ENCODE peak calls at places on chromosomes 4 and X, in nine cellular contexts. Z, O, M, P, F, A, B, W and T are unnamed samples.

GRCh38 chr4:7600247-7600646 is 165.5 kb upstream of the PSAPL1 start:
- DNase-seq in B (no peak), O (no peak), M (no peak), Z (no peak), F (no peak), W (no peak), P (no peak), A (no peak), T (no peak)

GRCh38 chrX:19646298-19646697 is 131.0 kb upstream of the MAP3K15 start:
- DNase-seq in B (no peak), M (no peak), A (no peak), P (no peak), F (no peak), Z (no peak), O (no peak), W (no peak), T (no peak)

GRCh38 chr4:106708604-106708876 is 327.6 kb downstream of the DKK2 start:
- DNase-seq in M (no peak), F (no peak), B (no peak), W (no peak), A (no peak), P (no peak), O (no peak), Z (no peak), T (no peak)

GRCh38 chrX:107674480-107675364 is 46.4 kb downstream of the PRPS1 start:
- DNase-seq in P (peak; percentile 28), O (peak; percentile 60), A (peak; percentile 71), Z (peak; percentile 69), B (no peak), F (peak; percentile 85), M (peak; percentile 69), W (no peak), T (no peak)

GRCh38 chr4:162952232-162952631 is 214.5 kb downstream of the NAF1 start:
- DNase-seq in B (peak; percentile 75), W (no peak), O (no peak), M (no peak), A (no peak), P (no peak), Z (no peak), F (no peak), T (no peak)

GRCh38 chr4:40241026-40241425 is 44.2 kb downstream of the RHOH start:
- DNase-seq in W (no peak), A (no peak), M (no peak), O (no peak), B (no peak), F (no peak), P (no peak), Z (no peak), T (no peak)

GRCh38 chr4:1496116-1496642 is 89.9 kb upstream of the NKX1-1 start:
- DNase-seq in M (no peak), B (no peak), P (no peak), W (no peak), F (no peak), O (no peak), Z (no peak), A (no peak), T (no peak)

GRCh38 chrX:627510-627964 is 3.1 kb upstream of the SHOX start:
- DNase-seq in P (no peak), B (no peak), F (peak; percentile 34), M (no peak), Z (no peak), O (no peak), W (no peak), A (no peak), T (no peak)

GRCh38 chr4:4394644-4395043 is 7.7 kb downstream of the NSG1 start:
- DNase-seq in M (no peak), O (no peak), P (no peak), F (no peak), W (peak; percentile 51), Z (no peak), A (no peak), B (no peak), T (no peak)

GRCh38 chr4:71404049-71404448 is 65.2 kb downstream of the SLC4A4 start:
- DNase-seq in F (no peak), A (no peak), W (peak; percentile 45), Z (no peak), P (no peak), B (no peak), O (no peak), M (no peak), T (no peak)

GRCh38 chr4:14679906-14680305 is 322.4 kb upstream of the CPEB2 start:
- DNase-seq in Z (no peak), F (no peak), B (no peak), W (no peak), O (no peak), P (no peak), A (no peak), M (no peak), T (no peak)

GRCh38 chr4:38672247-38673071 is 8.5 kb downstream of the KLF3 start:
- DNase-seq in B (no peak), M (no peak), P (no peak), Z (no peak), A (no peak), W (no peak), O (no peak), F (no peak), T (no peak)

GRCh38 chr4:180675368-180675675 is 1567.9 kb upstream of the TENM3 start:
- DNase-seq in O (no peak), Z (no peak), P (no peak), M (no peak), F (no peak), W (no peak), B (no peak), A (no peak), T (no peak)

GRCh38 chr4:10032625-10033024 is 11.3 kb upstream of the SLC2A9 start:
- DNase-seq in Z (no peak), W (peak; percentile 75), B (peak; percentile 55), A (peak; percentile 80), O (no peak), P (peak; percentile 35), M (no peak), F (no peak), T (peak; percentile 35)

GRCh38 chr4:10031663-10032590 is 10.6 kb upstream of the SLC2A9 start:
- DNase-seq in P (no peak), F (no peak), M (no peak), B (peak; percentile 23), W (no peak), A (no peak), O (no peak), Z (no peak), T (no peak)

GRCh38 chr4:10028910-10029309 is 7.6 kb upstream of the SLC2A9 start:
- DNase-seq in B (no peak), F (no peak), W (no peak), A (peak; percentile 19), O (no peak), M (no peak), P (no peak), Z (no peak), T (no peak)

GRCh38 chr4:10029403-10029802 is 8.1 kb upstream of the SLC2A9 start:
- DNase-seq in A (no peak), W (no peak), F (no peak), O (no peak), M (no peak), Z (no peak), B (no peak), P (no peak), T (no peak)

DNA sequence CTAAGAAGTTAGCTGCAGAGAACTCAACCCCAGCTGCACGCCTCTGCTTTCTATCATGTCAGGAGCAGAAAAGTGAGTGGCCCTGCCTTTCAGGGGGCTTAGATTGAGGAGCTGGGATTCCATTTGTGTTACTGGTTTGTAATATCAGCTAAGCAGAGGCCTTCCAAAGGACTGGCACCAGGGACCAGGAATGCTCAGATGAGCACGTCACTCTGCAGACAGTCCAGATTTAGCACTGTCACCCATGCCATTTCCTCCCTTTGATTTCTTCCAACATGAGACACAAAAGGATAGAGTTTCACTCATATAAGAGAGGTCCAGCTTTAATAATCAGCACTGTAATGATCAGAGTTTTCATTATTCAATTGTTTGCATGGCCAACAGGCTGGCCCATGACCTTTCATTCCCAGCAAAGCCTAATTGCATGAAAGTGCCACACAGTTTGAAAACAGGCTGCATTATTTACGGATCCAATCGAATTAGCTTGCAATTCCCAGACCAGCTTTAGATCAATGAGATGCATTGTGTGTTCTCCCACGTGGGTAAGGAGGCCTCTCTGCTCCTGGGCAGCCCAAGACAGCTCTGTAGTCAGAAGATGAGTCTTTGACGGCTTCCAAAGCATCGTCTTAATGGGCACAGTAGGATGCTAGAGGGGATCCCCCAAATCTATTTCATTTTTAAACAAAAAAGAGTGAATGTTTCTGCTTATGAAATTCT is 9.8 kb upstream of the SLC2A9 start:
- DNase-seq in A (no peak), M (no peak), B (no peak), O (no peak), Z (no peak), W (no peak), F (no peak), P (no peak), T (no peak)
- TF ChIP-seq CTCF in A (no peak), M (no peak), B (no peak), O (no peak), Z (no peak), W (no peak), F (no peak), P (no peak), T (no peak)

GRCh38 chrX:9708086-9708485 is 57.6 kb downstream of the GPR143 start:
- DNase-seq in F (no peak), P (no peak), O (no peak), W (no peak), M (no peak), A (no peak), Z (no peak), B (no peak), T (no peak)
- H3K4me3 ChIP-seq in F (no peak overlapping the region), P (no peak overlapping the region), O (no peak overlapping the region), W (no peak overlapping the region), M (no peak overlapping the region), A (no peak overlapping the region), Z (no peak overlapping the region), B (no peak overlapping the region), T (no peak overlapping the region)

DNA sequence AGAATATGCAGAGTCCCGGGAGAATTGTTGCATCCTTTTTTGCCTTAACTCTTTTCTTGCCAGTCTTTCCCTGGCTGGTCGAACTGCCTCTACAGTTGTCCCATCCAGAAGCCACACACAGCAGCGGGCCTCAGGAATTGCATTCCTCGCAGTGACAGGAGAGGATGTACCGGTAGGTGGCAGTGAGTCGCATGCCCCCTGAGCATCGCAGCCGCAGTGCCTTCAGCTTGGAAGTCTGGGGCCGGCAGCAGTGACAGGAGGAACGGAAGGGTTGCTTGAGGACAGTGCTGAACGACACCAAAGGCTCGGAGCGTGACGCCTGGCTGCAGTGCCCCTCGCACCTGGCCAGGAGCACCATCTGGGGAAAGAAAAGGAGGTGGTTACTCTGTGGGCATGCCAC is 23.5 kb downstream of the NDP start:
- DNase-seq in P (peak; percentile 19), M (peak; percentile 44), W (no peak), F (peak; percentile 77), A (no peak), Z (no peak), O (peak; percentile 72), B (no peak), T (no peak)
- TF ChIP-seq CTCF in P (peak; percentile 33), M (peak; percentile 34), W (peak; percentile 15), F (no peak), A (peak; percentile 40), Z (peak; percentile 30), O (peak; percentile 50), B (peak; percentile 39), T (no peak)

DNA sequence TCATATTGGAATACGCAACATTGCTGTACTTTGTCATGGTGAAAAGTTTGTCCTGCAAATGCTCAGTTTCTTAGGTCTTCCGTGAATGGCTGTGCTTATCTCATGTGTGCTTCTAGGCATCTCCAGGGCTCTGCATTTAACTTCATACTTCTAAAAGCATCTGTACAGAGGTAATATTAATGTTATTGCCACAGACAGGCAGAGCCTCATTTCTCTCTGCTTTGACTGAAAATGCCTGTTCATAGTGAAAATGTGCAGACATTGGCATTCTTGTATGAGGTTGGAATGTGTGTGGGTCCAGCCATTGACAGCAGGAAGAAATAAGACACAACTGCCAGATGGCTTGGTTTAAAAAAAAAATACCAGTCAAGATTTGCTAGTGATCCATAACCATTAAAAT is 140.1 kb upstream of the TTC29 start:
- DNase-seq in A (peak; percentile 56), B (no peak), Z (no peak), M (no peak), W (no peak), P (no peak), F (no peak), O (no peak), T (no peak)
- H3K4me3 ChIP-seq in A (no peak overlapping the region), B (no peak overlapping the region), Z (no peak overlapping the region), M (no peak overlapping the region), W (no peak overlapping the region), P (no peak overlapping the region), F (no peak overlapping the region), O (no peak overlapping the region), T (no peak overlapping the region)